ENCODE peak calls at places on chromosomes 5 and 9, in seven cellular contexts. C is M059J; J is kidney epithelial cell; U is MCF 10A; Q is stimulated activated CD4-positive, alpha-beta T cell treated with anti-CD3 and anti-CD28 coated beads, Interleukin-4, amount 100 ng/mL, for 1 hour; F is stimulated activated naive CD8-positive, alpha-beta T cell treated with anti-CD3 and anti-CD28 coated beads, Interleukin-15, Interleukin-2, amounts not matched to agents 100 U/mL and 50 U/mL, for 24 hours; V is fibroblast of mammary gland. R is an unnamed sample.

GRCh38 chr9:128118971-128119665 is 8.4 kb downstream of the PTGES2 start:
- DNase-seq in J (no peak), V (no peak), F (no peak), Q (no peak), U (no peak), C (no peak), R (no peak)

GRCh38 chr9:133492061-133493021 is 13.4 kb upstream of the SLC2A6 start:
- DNase-seq in C (peak; percentile 70), F (no peak), J (no peak), U (no peak), Q (no peak), V (no peak), R (peak; percentile 43)

GRCh38 chr5:142327111-142327842 is 2.5 kb upstream of the SPRY4 start:
- DNase-seq in Q (no peak), C (no peak), J (no peak), V (peak; percentile 91), F (no peak), U (peak; percentile 65), R (peak; percentile 87)

GRCh38 chr9:4788703-4789102 is 4.0 kb upstream of the RCL1 start:
- DNase-seq in C (no peak), F (no peak), Q (no peak), J (no peak), U (peak; percentile 12), V (no peak), R (no peak)

GRCh38 chr5:103293719-103294118 is 35.2 kb downstream of the MACIR start:
- DNase-seq in C (no peak), F (no peak), J (no peak), Q (no peak), U (no peak), V (peak; percentile 3), R (peak; percentile 13)

GRCh38 chr5:132456553-132457361 is 33.8 kb downstream of the IRF1 start:
- DNase-seq in V (peak; percentile 35), C (peak; percentile 85), Q (no peak), J (no peak), U (no peak), F (peak; percentile 53), R (peak; percentile 85)

GRCh38 chr5:80246995-80247729 is 8.7 kb downstream of the SERINC5 start:
- DNase-seq in C (peak; percentile 96), U (peak; percentile 90), F (peak; percentile 48), J (peak; percentile 97), V (peak; percentile 93), Q (peak; percentile 41), R (peak; percentile 89)

GRCh38 chr5:1800470-1801060 is 642 bp upstream of the NDUFS6 start:
- DNase-seq in J (no peak), V (no peak), C (peak; percentile 55), Q (no peak), U (no peak), F (no peak), R (no peak)

GRCh38 chr9:19517202-19517942 is 108.6 kb downstream of the ACER2 start:
- DNase-seq in Q (no peak), V (no peak), J (no peak), C (no peak), F (peak; percentile 18), U (peak; percentile 20), R (no peak)

GRCh38 chr9:133505186-133505830 is 19.5 kb downstream of the MYMK start:
- DNase-seq in Q (no peak), C (peak; percentile 58), U (no peak), J (no peak), F (no peak), V (peak; percentile 65), R (peak; percentile 17)

GRCh38 chr5:96146675-96147074 is 185.0 kb upstream of the ELL2 start:
- DNase-seq in U (peak; percentile 41), F (no peak), V (peak; percentile 92), J (peak; percentile 39), C (peak; percentile 67), Q (no peak), R (peak; percentile 91)

R was measured in AG10803.